ENCODE peak calls at places on chromosomes 3 and 15, in seven cellular contexts. N is HCT116, M is GM12878, U is HepG2, T is SK-N-SH, J is H1, S is K562. E is an unnamed sample.

GRCh38 chr3:35498506-35499210 is 140.7 kb upstream of the ARPP21 start:
- DNase-seq in N (no peak), M (no peak), U (no peak), T (no peak), J (no peak), S (no peak), E (no peak)

GRCh38 chr3:146831657-146832056 is 226.5 kb upstream of the PLSCR5 start:
- DNase-seq in N (no peak), M (no peak), U (no peak), T (no peak), J (no peak), S (no peak), E (no peak)

GRCh38 chr15:99343836-99344551 is 92.7 kb downstream of the LRRC28 start:
- DNase-seq in N (no peak), M (no peak), U (no peak), T (peak), J (peak), S (no peak), E (no peak)

GRCh38 chr3:62372621-62373041 is 719 bp downstream of the FEZF2 start:
- DNase-seq in N (no peak), M (no peak), U (no peak), T (peak), J (no peak), S (no peak), E (no peak)

GRCh38 chr15:70447927-70448698 is 315.2 kb downstream of the UACA start:
- DNase-seq in N (no peak), M (no peak), U (no peak), T (peak), J (no peak), S (peak), E (no peak)

GRCh38 chr15:98113357-98113756 is 152.9 kb downstream of the ARRDC4 start:
- DNase-seq in N (no peak), M (no peak), U (no peak), T (no peak), J (no peak), S (no peak), E (no peak)

GRCh38 chr15:70799667-70800450 is 36.5 kb upstream of the UACA start:
- DNase-seq in N (no peak), M (no peak), U (peak), T (no peak), J (no peak), S (no peak), E (peak)

GRCh38 chr15:96972201-96972600 is 641.7 kb downstream of the NR2F2 start:
- DNase-seq in N (no peak), M (no peak), U (no peak), T (no peak), J (no peak), S (no peak), E (no peak)

GRCh38 chr15:48590704-48591103 is 54.8 kb downstream of the FBN1 start:
- DNase-seq in N (no peak), M (no peak), U (no peak), T (no peak), J (no peak), S (peak), E (no peak)

GRCh38 chr3:102673271-102674115 is 238.7 kb downstream of the ZPLD1 start:
- DNase-seq in N (peak), M (peak), U (peak), T (peak), J (peak), S (peak), E (peak)

GRCh38 chr3:117473981-117474563 is 764.5 kb downstream of the TUSC7 start:
- DNase-seq in N (no peak), M (no peak), U (no peak), T (no peak), J (no peak), S (no peak), E (no peak)

GRCh38 chr3:151971814-151972579 is 98.6 kb downstream of the SUCNR1 start:
- DNase-seq in N (peak), M (no peak), U (peak), T (no peak), J (no peak), S (no peak), E (peak)

GRCh38 chr15:55499158-55499557 is 8.9 kb downstream of the DNAAF4 start:
- DNase-seq in N (no peak), M (no peak), U (no peak), T (no peak), J (no peak), S (no peak), E (no peak)

GRCh38 chr3:12884790-12885584 is 43.6 kb upstream of the RPL32 start:
- DNase-seq in N (no peak), M (no peak), U (no peak), T (no peak), J (no peak), S (no peak), E (no peak)

GRCh38 chr15:67187351-67187854 is 67.1 kb downstream of the AAGAB start:
- DNase-seq in N (no peak), M (no peak), U (no peak), T (peak), J (no peak), S (no peak), E (no peak)

GRCh38 chr3:105137911-105138310 is 228.8 kb upstream of the ALCAM start:
- DNase-seq in N (no peak), M (no peak), U (no peak), T (no peak), J (no peak), S (no peak), E (no peak)

GRCh38 chr3:54237109-54237508 is 114.8 kb downstream of the CACNA2D3 start:
- DNase-seq in N (no peak), M (no peak), U (no peak), T (no peak), J (no peak), S (no peak), E (no peak)

GRCh38 chr3:153624310-153625030 is 462.4 kb downstream of the RAP2B start:
- DNase-seq in N (no peak), M (no peak), U (no peak), T (no peak), J (no peak), S (no peak), E (no peak)

GRCh38 chr3:55488398-55489055 is 1.4 kb upstream of the WNT5A start:
- DNase-seq in N (no peak), M (peak), U (no peak), T (peak), J (no peak), S (peak), E (peak)

GRCh38 chr15:45179221-45179985 is 8.4 kb downstream of the SHF start:
- DNase-seq in N (peak), M (no peak), U (peak), T (peak), J (no peak), S (peak), E (no peak)

GRCh38 chr3:144053121-144053520 is 81.5 kb downstream of the DIPK2A start:
- DNase-seq in N (no peak), M (no peak), U (no peak), T (no peak), J (no peak), S (no peak), E (peak)

GRCh38 chr3:9314796-9315195 is 48.1 kb upstream of the THUMPD3 start:
- DNase-seq in N (no peak), M (no peak), U (no peak), T (peak), J (no peak), S (no peak), E (peak)

GRCh38 chr15:40092416-40093223 is 16.1 kb downstream of the BMF start:
- DNase-seq in N (no peak), M (no peak), U (peak), T (peak), J (no peak), S (no peak), E (no peak)

GRCh38 chr3:48521635-48522034 is 17.7 kb upstream of the SHISA5 start:
- DNase-seq in N (no peak), M (no peak), U (no peak), T (no peak), J (no peak), S (no peak), E (no peak)

GRCh38 chr3:68666409-68667193 is 265.7 kb downstream of the TAFA4 start:
- DNase-seq in N (no peak), M (no peak), U (no peak), T (no peak), J (no peak), S (no peak), E (no peak)

GRCh38 chr3:45772341-45773035 is 23.8 kb downstream of the SLC6A20 start:
- DNase-seq in N (no peak), M (no peak), U (no peak), T (no peak), J (no peak), S (no peak), E (no peak)

GRCh38 chr3:111713833-111714232 is 118.7 kb upstream of the ZBED2 start:
- DNase-seq in N (no peak), M (no peak), U (no peak), T (no peak), J (no peak), S (no peak), E (no peak)
- TF ChIP-seq JUND in N (no peak), M (no peak), U (no peak), T (no peak), J (no peak), S (no peak), E (no peak)

GRCh38 chr15:31161990-31162389 is 60.5 kb upstream of the TRPM1 start:
- DNase-seq in N (no peak), M (no peak), U (no peak), T (no peak), J (no peak), S (peak), E (no peak)
- TF ChIP-seq JUND in N (no peak), M (no peak), U (no peak), T (no peak), J (no peak), S (no peak), E (no peak)

DNA sequence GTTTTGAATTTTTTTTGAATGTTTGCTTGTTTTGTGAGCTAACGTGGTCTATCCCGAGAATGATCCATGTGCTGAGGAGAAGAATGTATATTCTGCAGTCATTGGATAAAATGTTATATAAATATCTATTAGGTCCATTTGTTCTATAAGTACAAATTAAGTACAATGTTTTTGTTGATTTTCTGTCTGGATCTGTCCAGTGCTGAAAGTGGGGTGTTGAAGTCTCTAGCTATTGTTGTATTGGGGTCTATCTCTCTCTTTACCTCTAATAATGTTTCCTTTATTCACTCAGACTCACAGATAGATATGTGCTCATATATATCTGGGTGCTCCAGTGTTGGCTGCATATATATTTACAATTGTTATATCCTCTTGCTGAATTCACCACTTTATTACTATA is 144.8 kb upstream of the SETMAR start:
- DNase-seq in N (no peak), M (no peak), U (no peak), T (no peak), J (no peak), S (no peak), E (no peak)
- TF ChIP-seq JUND in N (no peak), M (no peak), U (no peak), T (no peak), J (no peak), S (no peak), E (no peak)

DNA sequence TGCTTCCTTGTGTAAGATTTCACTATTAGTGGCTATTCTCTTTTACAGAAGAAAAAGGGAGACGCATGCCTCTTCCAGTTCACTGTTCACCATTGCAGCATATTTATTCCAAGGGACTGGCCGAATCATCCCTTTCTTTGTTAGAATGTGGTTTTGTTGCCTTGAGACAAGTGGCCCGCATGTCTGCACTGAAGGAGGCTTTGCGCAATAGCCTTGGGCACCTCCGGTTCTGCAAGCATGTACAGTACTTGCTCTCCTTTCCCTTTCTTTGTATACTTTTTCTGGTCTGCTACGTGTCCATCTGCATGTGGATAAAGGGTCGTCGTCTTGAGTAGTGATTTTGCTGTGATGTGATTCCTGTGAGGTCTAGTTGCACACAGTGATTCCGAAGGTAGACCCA is 43.0 kb downstream of the FLNB start:
- DNase-seq in N (no peak), M (no peak), U (no peak), T (no peak), J (no peak), S (no peak), E (peak)
- TF ChIP-seq JUND in N (no peak), M (no peak), U (no peak), T (no peak), J (no peak), S (no peak), E (no peak)

E was measured in T47D.